ENCODE peak calls at places on chromosomes 16 and 17, in six cellular contexts. G is B cell, L is H9, N is germinal center, D is iris pigment epithelial cell, U is nucleus accumbens. H is an unnamed sample.

GRCh38 chr16:1277945-1278282 is 22.0 kb downstream of the TPSD1 start:
- DNase-seq in G (no peak), L (no peak), N (no peak), D (no peak), U (no peak), H (no peak)

GRCh38 chr17:48647103-48647963 is 21.2 kb upstream of the HOXB9 start:
- DNase-seq in G (peak), L (peak), N (no peak), D (no peak), U (no peak), H (peak)

GRCh38 chr17:34826332-34826731 is 134.9 kb downstream of the CCT6B start:
- DNase-seq in G (no peak), L (no peak), N (no peak), D (no peak), U (no peak), H (no peak)

GRCh38 chr16:87924041-87924851 is 12.1 kb downstream of the CA5A start:
- DNase-seq in G (peak), L (no peak), N (peak), D (no peak), U (no peak), H (peak)

GRCh38 chr17:32859857-32860525 is 16.9 kb downstream of the MYO1D start:
- DNase-seq in G (no peak), L (no peak), N (no peak), D (no peak), U (no peak), H (peak)

GRCh38 chr16:89811321-89811720 is 5.1 kb downstream of the FANCA start:
- DNase-seq in G (no peak), L (no peak), N (peak), D (no peak), U (no peak), H (no peak)

GRCh38 chr17:81601525-81602120 is 35.3 kb downstream of the NPLOC4 start:
- DNase-seq in G (peak), L (peak), N (peak), D (peak), U (no peak), H (peak)

GRCh38 chr17:17817552-17817947 is 19.2 kb downstream of the SREBF1 start:
- DNase-seq in G (no peak), L (no peak), N (no peak), D (no peak), U (no peak), H (no peak)

GRCh38 chr17:69223809-69224208 is 4.8 kb downstream of the ABCA10 start:
- DNase-seq in G (no peak), L (no peak), N (no peak), D (peak), U (no peak), H (peak)

GRCh38 chr17:5780476-5780875 is 196.2 kb upstream of the NLRP1 start:
- DNase-seq in G (no peak), L (no peak), N (no peak), D (peak), U (peak), H (no peak)

GRCh38 chr16:177394-177822 is 928 bp downstream of the HBA1 start:
- DNase-seq in G (no peak), L (no peak), N (no peak), D (no peak), U (no peak), H (no peak)

GRCh38 chr17:75515229-75515522 is 161 bp downstream of the CASKIN2 start:
- DNase-seq in G (no peak), L (no peak), N (no peak), D (no peak), U (no peak), H (no peak)

GRCh38 chr16:75225678-75226515 is 7.1 kb downstream of the CTRB1 start:
- DNase-seq in G (no peak), L (peak), N (no peak), D (no peak), U (no peak), H (no peak)

GRCh38 chr17:59425085-59425901 is 93.8 kb downstream of the YPEL2 start:
- DNase-seq in G (no peak), L (no peak), N (no peak), D (peak), U (no peak), H (no peak)

GRCh38 chr17:27457731-27458523 is 1.7 kb downstream of the KSR1 start:
- DNase-seq in G (peak), L (no peak), N (peak), D (no peak), U (peak), H (peak)

H was measured in GM20000.